ENCODE peak calls at places on chromosomes 3 and 15, in six cellular contexts. N, O, S, K, U and I are unnamed samples.

GRCh38 chr3:53766706-53767105 is 79.5 kb downstream of the CHDH start:
- DNase-seq in N (no peak), O (no peak), S (no peak), K (no peak), U (no peak), I (no peak)

GRCh38 chr3:42979044-42979962 is at the start of gene GASK1A:
- DNase-seq in N (no peak), O (no peak), S (no peak), K (no peak), U (peak), I (no peak)

GRCh38 chr3:71062920-71063767 is 520.4 kb downstream of the FOXP1 start:
- DNase-seq in N (no peak), O (no peak), S (no peak), K (no peak), U (no peak), I (peak)

GRCh38 chr3:71153753-71154152 is 429.8 kb downstream of the FOXP1 start:
- DNase-seq in N (no peak), O (no peak), S (no peak), K (no peak), U (no peak), I (no peak)

GRCh38 chr15:95604634-95605036 is 725.9 kb upstream of the NR2F2 start:
- DNase-seq in N (no peak), O (no peak), S (no peak), K (peak), U (no peak), I (peak)

GRCh38 chr15:57591237-57591821 is 375 bp upstream of the MYZAP start:
- DNase-seq in N (no peak), O (no peak), S (no peak), K (no peak), U (no peak), I (no peak)

GRCh38 chr3:9280477-9281219 is 31.2 kb upstream of the SRGAP3 start:
- DNase-seq in N (no peak), O (no peak), S (no peak), K (no peak), U (peak), I (peak)

GRCh38 chr3:61903931-61904657 is 342.7 kb downstream of the PTPRG start:
- DNase-seq in N (no peak), O (no peak), S (no peak), K (no peak), U (no peak), I (peak)

GRCh38 chr15:75104804-75105557 is 81.6 kb downstream of the PPCDC start:
- DNase-seq in N (peak), O (no peak), S (no peak), K (peak), U (peak), I (peak)

GRCh38 chr3:5520237-5520636 is 332.7 kb downstream of the EDEM1 start:
- DNase-seq in N (no peak), O (no peak), S (no peak), K (no peak), U (no peak), I (no peak)

GRCh38 chr3:38454179-38454883 is 641 bp downstream of the ACVR2B start:
- DNase-seq in N (no peak), O (no peak), S (peak), K (no peak), U (peak), I (peak)

GRCh38 chr15:70748281-70748747 is 15.0 kb downstream of the UACA start:
- DNase-seq in N (no peak), O (no peak), S (no peak), K (no peak), U (no peak), I (no peak)